ENCODE peak calls at places on chromosomes 4 and X, in six cellular contexts. K is body of pancreas, Z is occipital lobe, N is ELF-1, L is germinal center, J is sciatic nerve. O is an unnamed sample.
A peak's percentile ranks its signal among the peaks of the same experiment; 100 is the strongest.

GRCh38 chr4:158710814-158711213 is 12.4 kb downstream of the PPID start:
- DNase-seq in L (no peak), J (no peak), K (no peak), N (no peak), Z (no peak), O (no peak)

GRCh38 chr4:174532479-174532878 is 10.2 kb upstream of the HPGD start:
- DNase-seq in L (no peak), N (no peak), J (no peak), Z (no peak), K (no peak), O (no peak)

GRCh38 chr4:87839309-87839946 is 6.7 kb downstream of the MEPE start:
- DNase-seq in N (peak; percentile 32), J (no peak), Z (no peak), L (peak; percentile 30), K (no peak), O (peak; percentile 18)

GRCh38 chr4:52657630-52658501 is 1.2 kb downstream of the USP46 start:
- DNase-seq in J (peak; percentile 59), N (peak; percentile 72), L (no peak), K (peak; percentile 20), Z (peak; percentile 26), O (no peak)

GRCh38 chr4:7559741-7560376 is 125.1 kb upstream of the PSAPL1 start:
- DNase-seq in N (no peak), K (peak; percentile 32), L (no peak), Z (no peak), J (no peak), O (no peak)

GRCh38 chr4:55475394-55476243 is 71.1 kb downstream of the CLOCK start:
- DNase-seq in L (no peak), N (no peak), K (no peak), Z (no peak), J (no peak), O (no peak)

GRCh38 chr4:168527560-168527959 is 30.7 kb downstream of the PALLD start:
- DNase-seq in Z (no peak), L (no peak), K (no peak), N (no peak), J (no peak), O (no peak)

GRCh38 chr4:139988863-139989765 is 164.9 kb downstream of the MAML3 start:
- DNase-seq in N (peak; percentile 68), Z (peak; percentile 55), L (no peak), K (no peak), J (no peak), O (no peak)

GRCh38 chr4:89000844-89001360 is 56.1 kb downstream of the FAM13A start:
- DNase-seq in J (no peak), K (peak; percentile 24), Z (no peak), N (no peak), L (no peak), O (no peak)

GRCh38 chr4:102778720-102779119 is 18.0 kb upstream of the MANBA start:
- DNase-seq in L (no peak), Z (no peak), J (no peak), K (peak; percentile 45), N (no peak), O (no peak)

GRCh38 chrX:24643116-24643515 is 4.0 kb downstream of the PCYT1B start:
- DNase-seq in N (no peak), K (no peak), J (no peak), L (no peak), Z (no peak), O (no peak)

GRCh38 chrX:46571423-46572294 is 1.9 kb upstream of the CHST7 start:
- DNase-seq in K (no peak), N (peak; percentile 63), L (no peak), Z (no peak), J (no peak), O (no peak)

GRCh38 chrX:18702362-18703195 is 4.9 kb upstream of the PPEF1 start:
- DNase-seq in J (no peak), K (no peak), Z (no peak), N (no peak), L (no peak), O (no peak)

GRCh38 chr4:40720931-40721330 is 28.8 kb upstream of the NSUN7 start:
- DNase-seq in L (no peak), K (no peak), J (no peak), Z (no peak), N (no peak), O (no peak)

GRCh38 chrX:108304210-108304609 is 134.0 kb downstream of the COL4A6 start:
- DNase-seq in Z (no peak), J (no peak), L (no peak), K (no peak), N (peak; percentile 37), O (no peak)

GRCh38 chrX:125101971-125102750 is 217.5 kb upstream of the TEX13C start:
- DNase-seq in L (no peak), K (no peak), N (no peak), J (no peak), Z (no peak), O (peak; percentile 5)

GRCh38 chr4:176752191-176752749 is 40.5 kb downstream of the VEGFC start:
- DNase-seq in N (no peak), J (no peak), K (no peak), L (no peak), Z (no peak), O (no peak)

GRCh38 chr4:174928575-174929253 is 10.6 kb downstream of the ADAM29 start:
- DNase-seq in N (no peak), L (no peak), Z (no peak), J (no peak), K (no peak), O (no peak)

GRCh38 chr4:48470570-48470969 is 12.6 kb upstream of the SLC10A4 start:
- DNase-seq in J (no peak), K (no peak), L (no peak), Z (no peak), N (no peak), O (no peak)

GRCh38 chrX:9072281-9072680 is 38.4 kb upstream of the FAM9B start:
- DNase-seq in L (no peak), N (no peak), J (no peak), K (no peak), Z (no peak), O (no peak)

GRCh38 chrX:153443476-153444332 is 2.2 kb downstream of the TREX2 start:
- DNase-seq in Z (no peak), J (no peak), N (no peak), L (no peak), K (no peak), O (no peak)

GRCh38 chr4:156378053-156378665 is 424.5 kb upstream of the CTSO start:
- DNase-seq in L (no peak), J (no peak), Z (no peak), K (no peak), N (no peak), O (no peak)

GRCh38 chrX:25178555-25178954 is 162.8 kb upstream of the ARX start:
- DNase-seq in Z (no peak), K (no peak), N (no peak), J (no peak), L (no peak), O (no peak)

GRCh38 chr4:176927664-176928063 is 134.9 kb upstream of the VEGFC start:
- DNase-seq in J (no peak), Z (no peak), L (no peak), N (no peak), K (no peak), O (no peak)

GRCh38 chrX:35380808-35381700 is 417.1 kb upstream of the MAGEB16 start:
- DNase-seq in K (peak; percentile 11), N (peak; percentile 79), Z (no peak), J (no peak), L (no peak), O (no peak)

GRCh38 chr4:163166041-163166579 is 580 bp downstream of the NAF1 start:
- DNase-seq in K (peak; percentile 56), J (peak; percentile 65), Z (peak; percentile 45), L (peak; percentile 62), N (peak; percentile 75), O (no peak)

GRCh38 chr4:164955107-164955805 is 22.2 kb downstream of the TRIM61 start:
- DNase-seq in L (no peak), N (no peak), K (no peak), Z (no peak), J (no peak), O (no peak)

GRCh38 chr4:60313616-60314015 is 886.5 kb upstream of the ADGRL3 start:
- DNase-seq in L (no peak), Z (no peak), N (no peak), K (no peak), J (no peak), O (no peak)

GRCh38 chr4:9771069-9771468 is 10.4 kb upstream of the DRD5 start:
- DNase-seq in J (no peak), K (no peak), N (no peak), L (no peak), Z (no peak), O (no peak)

GRCh38 chr4:176002007-176002623 is 63.5 kb upstream of the WDR17 start:
- DNase-seq in K (peak; percentile 24), N (peak; percentile 31), Z (peak; percentile 26), J (peak; percentile 63), L (peak; percentile 63), O (no peak)

GRCh38 chr4:147830987-147831386 is 99.1 kb downstream of the ARHGAP10 start:
- DNase-seq in K (no peak), N (peak; percentile 37), L (no peak), J (no peak), Z (no peak), O (no peak)

O was measured in hippocampal formation.